ENCODE peak calls at places on chromosomes 11 and 22, in nine cellular contexts. S is CD4-positive, CD25-positive, alpha-beta regulatory T cell; C is right lobe of liver; J is psoas muscle; F is mammary epithelial cell; E is dorsolateral prefrontal cortex; O is AG04450; H is MM.1S; Y is H1. U is an unnamed sample. For H3K27me3, the result is how much of the 10 kb centered on the place peaks cover.

GRCh38 chr22:44170470-44170869 is 10.3 kb upstream of the PARVG start:
- DNase-seq in S (no peak), C (no peak), J (no peak), F (no peak), E (no peak), O (no peak), H (no peak), Y (no peak), U (no peak)

GRCh38 chr11:84906995-84907394 is 720.1 kb downstream of the DLG2 start:
- DNase-seq in S (no peak), C (no peak), J (no peak), F (peak), E (no peak), O (peak), H (no peak), Y (no peak), U (no peak)

GRCh38 chr11:70158201-70158600 is 44.9 kb upstream of the FADD start:
- DNase-seq in S (no peak), C (no peak), J (peak), F (no peak), E (no peak), O (no peak), H (no peak), Y (peak), U (peak)

GRCh38 chr11:62705401-62705800 is 1.8 kb downstream of the BSCL2 start:
- DNase-seq in S (no peak), C (no peak), J (no peak), F (peak), E (no peak), O (no peak), H (no peak), Y (no peak), U (peak)

GRCh38 chr11:108672113-108672512 is 7.2 kb downstream of the DDX10 start:
- DNase-seq in S (no peak), C (no peak), J (no peak), F (no peak), E (no peak), O (no peak), H (no peak), Y (no peak), U (no peak)

GRCh38 chr11:61700221-61700620 is 20.0 kb downstream of the DAGLA start:
- DNase-seq in S (no peak), C (no peak), J (no peak), F (peak), E (no peak), O (no peak), H (no peak), Y (no peak), U (peak)

GRCh38 chr11:99160447-99160846 is 139.7 kb downstream of the CNTN5 start:
- DNase-seq in S (no peak), C (no peak), J (no peak), F (no peak), E (no peak), O (no peak), H (peak), Y (no peak), U (no peak)

GRCh38 chr22:50039669-50040458 is 18.2 kb downstream of the TTLL8 start:
- DNase-seq in S (no peak), C (no peak), J (no peak), F (no peak), E (no peak), O (no peak), H (no peak), Y (no peak), U (no peak)

GRCh38 chr11:13486926-13487660 is 8.7 kb downstream of the PTH start:
- DNase-seq in S (peak), C (peak), J (peak), F (no peak), E (no peak), O (no peak), H (no peak), Y (peak), U (peak)

GRCh38 chr22:19654338-19654922 is 59.9 kb upstream of the SEPTIN5 start:
- DNase-seq in S (no peak), C (no peak), J (no peak), F (no peak), E (no peak), O (no peak), H (no peak), Y (no peak), U (no peak)

GRCh38 chr22:40036591-40037225 is 42.0 kb downstream of the FAM83F start:
- DNase-seq in S (peak), C (peak), J (peak), F (no peak), E (peak), O (peak), H (peak), Y (peak), U (peak)

GRCh38 chr22:35140879-35141745 is 75.2 kb downstream of the ISX start:
- DNase-seq in S (no peak), C (no peak), J (no peak), F (no peak), E (no peak), O (no peak), H (no peak), Y (peak), U (no peak)

GRCh38 chr11:7485136-7485853 is at the start of gene OLFML1:
- DNase-seq in S (no peak), C (no peak), J (peak), F (no peak), E (no peak), O (no peak), H (no peak), Y (no peak), U (no peak)

GRCh38 chr11:60831143-60831500 is 10.8 kb upstream of the CCDC86 start:
- DNase-seq in S (peak), C (peak), J (peak), F (peak), E (peak), O (peak), H (peak), Y (peak), U (peak)

GRCh38 chr11:126631399-126631798 is 275.9 kb downstream of the ST3GAL4 start:
- DNase-seq in S (no peak), C (no peak), J (no peak), F (no peak), E (no peak), O (no peak), H (no peak), Y (no peak), U (no peak)

GRCh38 chr11:73167555-73167954 is 25.4 kb upstream of the FCHSD2 start:
- DNase-seq in S (no peak), C (no peak), J (no peak), F (no peak), E (no peak), O (no peak), H (no peak), Y (no peak), U (no peak)

GRCh38 chr11:134668076-134668475 is 256.0 kb upstream of the B3GAT1 start:
- DNase-seq in S (no peak), C (no peak), J (no peak), F (no peak), E (no peak), O (no peak), H (no peak), Y (no peak), U (no peak)

GRCh38 chr22:47192651-47193437 is 430.4 kb downstream of the TBC1D22A start:
- DNase-seq in S (no peak), C (no peak), J (no peak), F (no peak), E (no peak), O (no peak), H (no peak), Y (no peak), U (peak)

GRCh38 chr22:30426395-30427353 is 1.1 kb downstream of the MTFP1 start:
- DNase-seq in S (peak), C (peak), J (peak), F (peak), E (peak), O (no peak), H (peak), Y (peak), U (peak)

GRCh38 chr11:36162909-36163434 is 126.3 kb downstream of the COMMD9 start:
- DNase-seq in S (no peak), C (no peak), J (no peak), F (no peak), E (no peak), O (no peak), H (no peak), Y (no peak), U (peak)

GRCh38 chr22:49772692-49773091 is 55.0 kb downstream of the BRD1 start:
- DNase-seq in S (no peak), C (peak), J (peak), F (no peak), E (no peak), O (no peak), H (no peak), Y (no peak), U (no peak)

GRCh38 chr11:128725630-128726461 is 32.0 kb downstream of the FLI1 start:
- DNase-seq in S (peak), C (no peak), J (no peak), F (peak), E (no peak), O (peak), H (peak), Y (no peak), U (peak)

GRCh38 chr11:126280595-126280994 is 2.3 kb upstream of the TIRAP start:
- DNase-seq in S (no peak), C (no peak), J (no peak), F (no peak), E (no peak), O (no peak), H (no peak), Y (no peak), U (no peak)

GRCh38 chr11:118648291-118648690 is 31.2 kb downstream of the TREH start:
- DNase-seq in S (no peak), C (no peak), J (no peak), F (no peak), E (no peak), O (no peak), H (no peak), Y (no peak), U (no peak)

GRCh38 chr11:88849368-88849767 is 216.4 kb downstream of the GRM5 start:
- DNase-seq in S (no peak), C (no peak), J (no peak), F (peak), E (no peak), O (no peak), H (no peak), Y (no peak), U (no peak)

GRCh38 chr22:23685205-23685784 is 5.5 kb upstream of the RGL4 start:
- DNase-seq in S (no peak), C (no peak), J (peak), F (peak), E (no peak), O (no peak), H (no peak), Y (no peak), U (no peak)

GRCh38 chr22:25125693-25126357 is 73.8 kb upstream of the CRYBB3 start:
- DNase-seq in S (no peak), C (no peak), J (no peak), F (no peak), E (no peak), O (no peak), H (no peak), Y (no peak), U (no peak)

GRCh38 chr22:29369460-29369859 is 18.9 kb downstream of the AP1B1 start:
- DNase-seq in S (no peak), C (peak), J (peak), F (no peak), E (peak), O (no peak), H (no peak), Y (peak), U (peak)

GRCh38 chr11:130383363-130384168 is 44.8 kb downstream of the ADAMTS8 start:
- DNase-seq in S (no peak), C (no peak), J (peak), F (peak), E (no peak), O (peak), H (no peak), Y (peak), U (no peak)

GRCh38 chr11:12160680-12161079 is 50.3 kb downstream of the MICAL2 start:
- DNase-seq in S (no peak), C (no peak), J (no peak), F (no peak), E (no peak), O (no peak), H (no peak), Y (no peak), U (no peak)

GRCh38 chr11:35145249-35145648 is 6.3 kb downstream of the CD44 start:
- DNase-seq in S (no peak), C (peak), J (peak), F (no peak), E (no peak), O (no peak), H (peak), Y (no peak), U (peak)

GRCh38 chr11:121067026-121067425 is 34.0 kb upstream of the TECTA start:
- DNase-seq in S (no peak), C (no peak), J (no peak), F (no peak), E (no peak), O (no peak), H (no peak), Y (no peak), U (no peak)

GRCh38 chr11:125070699-125071254 is 7.7 kb downstream of the SLC37A2 start:
- DNase-seq in S (no peak), C (peak), J (peak), F (peak), E (no peak), O (no peak), H (peak), Y (no peak), U (peak)

GRCh38 chr22:26273011-26273675 is 103.9 kb downstream of the SEZ6L start:
- DNase-seq in S (no peak), C (no peak), J (no peak), F (no peak), E (peak), O (no peak), H (no peak), Y (no peak), U (no peak)

GRCh38 chr22:41022470-41023298 is 69.7 kb upstream of the EP300 start:
- DNase-seq in S (peak), C (peak), J (peak), F (peak), E (peak), O (peak), H (peak), Y (peak), U (peak)

GRCh38 chr22:27804683-27805297 is 3.2 kb upstream of the MN1 start:
- DNase-seq in S (no peak), C (peak), J (peak), F (peak), E (peak), O (peak), H (peak), Y (peak), U (peak)

GRCh38 chr11:126122863-126123262 is 60.2 kb upstream of the CDON start:
- DNase-seq in S (no peak), C (no peak), J (no peak), F (no peak), E (no peak), O (no peak), H (no peak), Y (no peak), U (no peak)

DNA sequence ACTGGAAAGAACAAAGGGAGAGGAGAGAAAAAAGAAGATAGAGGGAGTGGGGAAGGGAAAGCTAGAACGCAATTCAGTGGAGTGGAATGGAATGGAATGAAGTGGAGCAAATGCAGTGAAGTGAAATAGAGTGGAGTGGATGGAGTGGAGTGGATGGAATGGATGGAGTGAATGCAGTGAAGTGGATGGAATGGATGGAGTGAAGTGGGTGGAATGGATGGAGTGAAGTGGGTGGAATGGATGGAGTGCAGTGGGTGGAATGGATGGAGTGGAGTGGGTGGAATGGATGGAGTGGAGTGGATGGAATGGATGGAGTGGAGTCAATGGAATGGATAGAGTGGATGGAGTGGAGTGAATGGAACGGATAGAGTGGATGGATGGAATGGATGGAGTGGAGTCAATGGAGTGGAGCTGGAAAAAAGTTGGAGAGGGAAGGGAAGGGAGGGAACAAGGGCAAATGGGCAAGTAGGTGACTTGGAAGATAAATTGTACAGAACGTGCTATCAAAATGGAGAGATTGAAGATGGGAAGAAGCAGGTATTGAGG is 13.9 kb downstream of the IFITM10 start:
- DNase-seq in S (no peak), C (no peak), J (no peak), F (peak), E (no peak), O (no peak), H (no peak), Y (no peak), U (no peak)
- H3K27me3 ChIP-seq in S (under half), C (under half), J (under half), F (under half), E (under half), O (under half), H (half or more), Y (under half), U (under half)

DNA sequence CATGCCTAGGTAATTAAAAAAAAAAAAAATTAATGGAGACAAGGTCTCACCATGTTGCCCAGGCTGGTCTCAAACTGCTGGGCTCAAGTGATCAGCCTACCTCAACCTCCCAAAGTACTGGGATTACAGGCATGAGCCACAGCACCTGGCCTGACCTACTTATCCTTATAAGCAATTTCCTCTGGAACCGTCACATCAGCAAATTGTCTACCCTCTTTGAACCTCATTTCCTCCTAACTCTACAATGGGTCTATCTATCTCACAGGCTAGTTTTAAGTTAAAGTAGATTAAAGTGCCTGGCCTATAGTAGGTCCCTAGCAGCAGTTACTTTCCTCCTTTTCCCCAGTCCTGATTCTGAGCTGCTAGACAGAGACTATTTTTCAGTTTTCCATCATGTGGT is 43.5 kb downstream of the THAP12 start:
- DNase-seq in S (no peak), C (no peak), J (no peak), F (no peak), E (no peak), O (no peak), H (no peak), Y (no peak), U (no peak)
- H3K27ac ChIP-seq in S (no peak), C (no peak), J (no peak), F (no peak), E (no peak), O (no peak), H (no peak), Y (no peak), U (no peak)

GRCh38 chr22:38843716-38844660 is at the start of gene NPTXR:
- DNase-seq in S (peak), C (no peak), J (peak), F (no peak), E (peak), O (no peak), H (no peak), Y (peak), U (peak)

GRCh38 chr22:38845368-38845740 is 1.5 kb upstream of the NPTXR start:
- DNase-seq in S (no peak), C (no peak), J (no peak), F (no peak), E (no peak), O (no peak), H (no peak), Y (no peak), U (no peak)

GRCh38 chr22:38842512-38843200 is 1.2 kb downstream of the NPTXR start:
- DNase-seq in S (no peak), C (no peak), J (no peak), F (no peak), E (no peak), O (no peak), H (no peak), Y (no peak), U (no peak)

GRCh38 chr22:38843201-38843715 is 570 bp downstream of the NPTXR start:
- DNase-seq in S (peak), C (no peak), J (peak), F (peak), E (no peak), O (peak), H (no peak), Y (peak), U (peak)

DNA sequence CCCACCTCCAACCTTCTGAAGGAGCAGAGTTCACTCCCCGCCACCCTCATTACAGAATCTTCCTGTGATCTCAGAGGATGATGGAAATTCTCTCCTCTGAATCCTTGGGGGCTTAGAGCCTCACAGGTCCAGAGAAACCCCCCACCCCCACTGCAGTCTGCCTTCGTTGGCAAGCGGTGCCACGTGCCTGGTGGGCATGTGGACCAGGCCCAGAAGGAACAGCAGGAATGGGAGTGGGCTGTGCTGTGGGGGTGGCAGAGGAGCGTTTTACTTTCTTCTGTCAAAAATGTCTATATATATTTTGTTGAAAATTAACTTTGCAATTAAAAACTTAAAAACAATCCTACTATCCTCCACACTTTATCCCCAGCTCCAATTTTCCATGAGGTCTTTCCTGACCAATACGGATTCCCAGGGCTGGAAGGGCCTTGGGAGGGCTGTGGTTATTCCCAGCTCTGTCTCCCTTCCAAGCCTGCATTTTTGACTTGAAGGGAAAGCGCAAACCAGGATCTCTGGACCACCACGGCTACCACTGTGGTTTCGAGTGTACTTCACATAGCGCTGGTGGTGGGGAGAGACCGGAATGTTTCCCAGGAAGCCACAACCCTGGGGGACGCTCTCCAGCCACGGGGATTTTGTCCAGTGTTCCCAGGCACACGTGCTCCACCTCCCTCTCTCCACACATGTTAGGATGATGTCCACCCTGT is 986 bp upstream of the NPTXR start:
- DNase-seq in S (no peak), C (no peak), J (no peak), F (no peak), E (no peak), O (no peak), H (no peak), Y (no peak), U (no peak)
- H3K27me3 ChIP-seq in S (under half), C (under half), J (under half), F (under half), E (under half), O (under half), H (half or more), Y (under half), U (under half)

GRCh38 chr22:46107089-46107664 is 43.1 kb upstream of the PPARA start:
- DNase-seq in S (no peak), C (peak), J (peak), F (peak), E (peak), O (no peak), H (no peak), Y (no peak), U (peak)

GRCh38 chr22:46107753-46108563 is 42.4 kb upstream of the PPARA start:
- DNase-seq in S (no peak), C (no peak), J (no peak), F (peak), E (no peak), O (no peak), H (no peak), Y (no peak), U (no peak)

GRCh38 chr22:46105494-46106278 is 44.6 kb upstream of the PPARA start:
- DNase-seq in S (no peak), C (no peak), J (no peak), F (peak), E (no peak), O (no peak), H (no peak), Y (no peak), U (peak)

GRCh38 chr22:46104881-46105493 is 45.3 kb upstream of the PPARA start:
- DNase-seq in S (no peak), C (no peak), J (no peak), F (no peak), E (no peak), O (no peak), H (no peak), Y (no peak), U (no peak)

GRCh38 chr22:46106279-46107022 is 43.9 kb upstream of the PPARA start:
- DNase-seq in S (no peak), C (no peak), J (no peak), F (no peak), E (no peak), O (no peak), H (no peak), Y (no peak), U (no peak)
- H3K27ac ChIP-seq in S (no peak), C (peak), J (peak), F (peak), E (peak), O (peak), H (no peak), Y (no peak), U (peak)

GRCh38 chr11:14974021-14974698 is 2.0 kb upstream of the CALCA start:
- DNase-seq in S (no peak), C (no peak), J (no peak), F (no peak), E (no peak), O (no peak), H (no peak), Y (peak), U (no peak)
- H3K27me3 ChIP-seq in S (under half), C (under half), J (under half), F (under half), E (half or more), O (half or more), H (under half), Y (half or more), U (under half)

GRCh38 chr11:46594785-46595184 is 962 bp upstream of the AMBRA1 start:
- DNase-seq in S (no peak), C (no peak), J (no peak), F (no peak), E (no peak), O (no peak), H (no peak), Y (no peak), U (no peak)
- H3K27ac ChIP-seq in S (no peak), C (peak), J (no peak), F (no peak), E (no peak), O (no peak), H (no peak), Y (no peak), U (peak)

GRCh38 chr11:114291847-114292680 is 4.1 kb upstream of the NNMT start:
- DNase-seq in S (no peak), C (no peak), J (no peak), F (peak), E (no peak), O (no peak), H (peak), Y (no peak), U (no peak)
- H3K27me3 ChIP-seq in S (under half), C (under half), J (under half), F (under half), E (under half), O (under half), H (under half), Y (under half), U (under half)

U was measured in body of pancreas.